ENCODE peak calls at places on chromosomes 6 and 20, in seven cellular contexts. One of them, this sample, is unnamed.

GRCh38 chr6:160348552-160349441 is 619 bp downstream of the SLC22A3 start:
- DNase-seq in GM23248: peak; percentile 27
- DNase-seq in C1 segment of cervical spinal cord: no peak
- DNase-seq in HCEC 1CT: no peak
- DNase-seq in NCI-H1105: peak; percentile 80
- DNase-seq in NCI-H1048: no peak
- DNase-seq in left ventricle myocardium superior: no peak
- DNase-seq in this sample: no peak

GRCh38 chr6:125104425-125104824 is 49.1 kb upstream of the TPD52L1 start:
- DNase-seq in left ventricle myocardium superior: no peak
- DNase-seq in HCEC 1CT: no peak
- DNase-seq in NCI-H1105: peak; percentile 8
- DNase-seq in NCI-H1048: no peak
- DNase-seq in GM23248: peak; percentile 79
- DNase-seq in C1 segment of cervical spinal cord: no peak
- DNase-seq in this sample: no peak

GRCh38 chr6:90444125-90444745 is 142.6 kb downstream of the MAP3K7 start:
- DNase-seq in C1 segment of cervical spinal cord: no peak
- DNase-seq in NCI-H1105: no peak
- DNase-seq in GM23248: no peak
- DNase-seq in left ventricle myocardium superior: no peak
- DNase-seq in HCEC 1CT: no peak
- DNase-seq in NCI-H1048: no peak
- DNase-seq in this sample: no peak

GRCh38 chr6:169789944-169790927 is 38.8 kb downstream of the ERMARD start:
- DNase-seq in HCEC 1CT: peak; percentile 67
- DNase-seq in NCI-H1105: peak; percentile 84
- DNase-seq in GM23248: peak; percentile 92
- DNase-seq in C1 segment of cervical spinal cord: peak; percentile 67
- DNase-seq in NCI-H1048: peak; percentile 56
- DNase-seq in left ventricle myocardium superior: peak; percentile 79
- DNase-seq in this sample: peak; percentile 56

GRCh38 chr6:16318538-16318937 is 80.2 kb downstream of the GMPR start:
- DNase-seq in GM23248: peak; percentile 97
- DNase-seq in C1 segment of cervical spinal cord: peak; percentile 21
- DNase-seq in HCEC 1CT: peak; percentile 80
- DNase-seq in NCI-H1105: no peak
- DNase-seq in NCI-H1048: no peak
- DNase-seq in left ventricle myocardium superior: no peak
- DNase-seq in this sample: no peak

GRCh38 chr6:16711551-16712249 is 49.6 kb downstream of the ATXN1 start:
- DNase-seq in GM23248: peak; percentile 27
- DNase-seq in NCI-H1105: no peak
- DNase-seq in left ventricle myocardium superior: no peak
- DNase-seq in NCI-H1048: no peak
- DNase-seq in HCEC 1CT: no peak
- DNase-seq in C1 segment of cervical spinal cord: no peak
- DNase-seq in this sample: peak; percentile 76

GRCh38 chr6:52534966-52535390 is 41.9 kb downstream of the TRAM2 start:
- DNase-seq in HCEC 1CT: no peak
- DNase-seq in C1 segment of cervical spinal cord: no peak
- DNase-seq in left ventricle myocardium superior: no peak
- DNase-seq in NCI-H1048: no peak
- DNase-seq in GM23248: no peak
- DNase-seq in NCI-H1105: no peak
- DNase-seq in this sample: no peak

GRCh38 chr20:57928181-57928967 is 218.6 kb upstream of the PMEPA1 start:
- DNase-seq in HCEC 1CT: no peak
- DNase-seq in NCI-H1105: no peak
- DNase-seq in GM23248: peak; percentile 88
- DNase-seq in left ventricle myocardium superior: no peak
- DNase-seq in NCI-H1048: no peak
- DNase-seq in C1 segment of cervical spinal cord: no peak
- DNase-seq in this sample: no peak

GRCh38 chr20:503048-503737 is 40.4 kb downstream of the CSNK2A1 start:
- DNase-seq in left ventricle myocardium superior: no peak
- DNase-seq in NCI-H1105: no peak
- DNase-seq in GM23248: no peak
- DNase-seq in HCEC 1CT: no peak
- DNase-seq in NCI-H1048: no peak
- DNase-seq in C1 segment of cervical spinal cord: no peak
- DNase-seq in this sample: no peak

GRCh38 chr6:53647437-53648094 is 18.0 kb downstream of the KLHL31 start:
- DNase-seq in GM23248: peak; percentile 22
- DNase-seq in left ventricle myocardium superior: no peak
- DNase-seq in NCI-H1048: no peak
- DNase-seq in C1 segment of cervical spinal cord: no peak
- DNase-seq in NCI-H1105: no peak
- DNase-seq in HCEC 1CT: peak; percentile 46
- DNase-seq in this sample: no peak

GRCh38 chr6:108948252-108948651 is 100.0 kb downstream of the ARMC2 start:
- DNase-seq in GM23248: peak; percentile 10
- DNase-seq in HCEC 1CT: no peak
- DNase-seq in NCI-H1105: no peak
- DNase-seq in NCI-H1048: no peak
- DNase-seq in left ventricle myocardium superior: peak; percentile 66
- DNase-seq in C1 segment of cervical spinal cord: no peak
- DNase-seq in this sample: no peak

GRCh38 chr6:56959938-56960337 is 5.0 kb downstream of the BEND6 start:
- DNase-seq in NCI-H1048: no peak
- DNase-seq in NCI-H1105: no peak
- DNase-seq in C1 segment of cervical spinal cord: no peak
- DNase-seq in left ventricle myocardium superior: no peak
- DNase-seq in HCEC 1CT: peak; percentile 82
- DNase-seq in GM23248: peak; percentile 86
- DNase-seq in this sample: no peak

GRCh38 chr20:58306421-58307261 is 2.9 kb upstream of the RAB22A start:
- DNase-seq in NCI-H1048: no peak
- DNase-seq in GM23248: peak; percentile 50
- DNase-seq in HCEC 1CT: no peak
- DNase-seq in C1 segment of cervical spinal cord: peak; percentile 16
- DNase-seq in NCI-H1105: no peak
- DNase-seq in left ventricle myocardium superior: peak; percentile 36
- DNase-seq in this sample: peak; percentile 23

GRCh38 chr6:38695933-38696332 is 7.0 kb downstream of the GLO1 start:
- DNase-seq in NCI-H1105: no peak
- DNase-seq in left ventricle myocardium superior: no peak
- DNase-seq in GM23248: no peak
- DNase-seq in NCI-H1048: no peak
- DNase-seq in HCEC 1CT: no peak
- DNase-seq in C1 segment of cervical spinal cord: no peak
- DNase-seq in this sample: no peak

GRCh38 chr6:31702421-31702818 is 704 bp downstream of the ABHD16A start:
- DNase-seq in C1 segment of cervical spinal cord: no peak
- DNase-seq in HCEC 1CT: no peak
- DNase-seq in left ventricle myocardium superior: no peak
- DNase-seq in NCI-H1048: no peak
- DNase-seq in NCI-H1105: no peak
- DNase-seq in GM23248: no peak
- DNase-seq in this sample: no peak

GRCh38 chr6:161434921-161435411 is 161.1 kb upstream of the AGPAT4 start:
- DNase-seq in C1 segment of cervical spinal cord: no peak
- DNase-seq in GM23248: peak; percentile 95
- DNase-seq in HCEC 1CT: peak; percentile 91
- DNase-seq in NCI-H1048: peak; percentile 35
- DNase-seq in left ventricle myocardium superior: no peak
- DNase-seq in NCI-H1105: no peak
- DNase-seq in this sample: no peak

GRCh38 chr6:7235712-7236311 is 77.2 kb downstream of the SSR1 start:
- DNase-seq in NCI-H1105: peak; percentile 37
- DNase-seq in left ventricle myocardium superior: no peak
- DNase-seq in NCI-H1048: no peak
- DNase-seq in GM23248: no peak
- DNase-seq in C1 segment of cervical spinal cord: no peak
- DNase-seq in HCEC 1CT: no peak
- DNase-seq in this sample: no peak

GRCh38 chr20:59371429-59371828 is 71.0 kb downstream of the EDN3 start:
- DNase-seq in C1 segment of cervical spinal cord: no peak
- DNase-seq in HCEC 1CT: no peak
- DNase-seq in GM23248: no peak
- DNase-seq in NCI-H1048: no peak
- DNase-seq in left ventricle myocardium superior: no peak
- DNase-seq in NCI-H1105: no peak
- DNase-seq in this sample: no peak

GRCh38 chr6:30150671-30151395 is 10.2 kb downstream of the TRIM10 start:
- DNase-seq in left ventricle myocardium superior: no peak
- DNase-seq in GM23248: peak; percentile 30
- DNase-seq in NCI-H1105: no peak
- DNase-seq in NCI-H1048: no peak
- DNase-seq in C1 segment of cervical spinal cord: no peak
- DNase-seq in HCEC 1CT: peak; percentile 6
- DNase-seq in this sample: no peak

GRCh38 chr20:8242066-8242465 is 110.0 kb downstream of the PLCB1 start:
- DNase-seq in NCI-H1105: no peak
- DNase-seq in left ventricle myocardium superior: no peak
- DNase-seq in NCI-H1048: no peak
- DNase-seq in HCEC 1CT: no peak
- DNase-seq in C1 segment of cervical spinal cord: no peak
- DNase-seq in GM23248: peak; percentile 10
- DNase-seq in this sample: no peak

GRCh38 chr6:143528164-143528811 is 16.8 kb upstream of the FUCA2 start:
- DNase-seq in NCI-H1105: no peak
- DNase-seq in HCEC 1CT: no peak
- DNase-seq in left ventricle myocardium superior: no peak
- DNase-seq in NCI-H1048: no peak
- DNase-seq in GM23248: no peak
- DNase-seq in C1 segment of cervical spinal cord: no peak
- DNase-seq in this sample: no peak

GRCh38 chr6:159833556-159833955 is 33.5 kb downstream of the PNLDC1 start:
- DNase-seq in left ventricle myocardium superior: no peak
- DNase-seq in GM23248: peak; percentile 59
- DNase-seq in C1 segment of cervical spinal cord: no peak
- DNase-seq in HCEC 1CT: peak; percentile 49
- DNase-seq in NCI-H1048: no peak
- DNase-seq in NCI-H1105: no peak
- DNase-seq in this sample: no peak

GRCh38 chr6:25344827-25345226 is 65.7 kb downstream of the CARMIL1 start:
- DNase-seq in C1 segment of cervical spinal cord: no peak
- DNase-seq in NCI-H1105: no peak
- DNase-seq in left ventricle myocardium superior: no peak
- DNase-seq in HCEC 1CT: no peak
- DNase-seq in GM23248: no peak
- DNase-seq in NCI-H1048: no peak
- DNase-seq in this sample: no peak

GRCh38 chr6:49849121-49849907 is 17.0 kb downstream of the CRISP1 start:
- DNase-seq in C1 segment of cervical spinal cord: no peak
- DNase-seq in left ventricle myocardium superior: no peak
- DNase-seq in NCI-H1105: peak; percentile 51
- DNase-seq in GM23248: peak; percentile 70
- DNase-seq in NCI-H1048: peak; percentile 2
- DNase-seq in HCEC 1CT: peak; percentile 45
- DNase-seq in this sample: no peak

GRCh38 chr6:5751525-5752252 is 255.0 kb downstream of the NRN1 start:
- DNase-seq in GM23248: peak; percentile 60
- DNase-seq in C1 segment of cervical spinal cord: no peak
- DNase-seq in NCI-H1048: no peak
- DNase-seq in HCEC 1CT: no peak
- DNase-seq in left ventricle myocardium superior: no peak
- DNase-seq in NCI-H1105: no peak
- DNase-seq in this sample: peak; percentile 49

GRCh38 chr6:55675936-55676335 is 96.9 kb upstream of the HMGCLL1 start:
- DNase-seq in C1 segment of cervical spinal cord: no peak
- DNase-seq in left ventricle myocardium superior: no peak
- DNase-seq in HCEC 1CT: peak; percentile 12
- DNase-seq in GM23248: no peak
- DNase-seq in NCI-H1048: no peak
- DNase-seq in NCI-H1105: no peak
- DNase-seq in this sample: no peak

GRCh38 chr6:3723966-3724365 is 27.5 kb downstream of the PXDC1 start:
- DNase-seq in GM23248: no peak
- DNase-seq in C1 segment of cervical spinal cord: no peak
- DNase-seq in left ventricle myocardium superior: no peak
- DNase-seq in NCI-H1048: no peak
- DNase-seq in HCEC 1CT: no peak
- DNase-seq in NCI-H1105: no peak
- DNase-seq in this sample: peak; percentile 80

GRCh38 chr20:45343445-45343866 is 4.8 kb downstream of the SDC4 start:
- DNase-seq in NCI-H1048: no peak
- DNase-seq in NCI-H1105: no peak
- DNase-seq in HCEC 1CT: no peak
- DNase-seq in C1 segment of cervical spinal cord: no peak
- DNase-seq in GM23248: no peak
- DNase-seq in left ventricle myocardium superior: no peak
- DNase-seq in this sample: no peak

GRCh38 chr20:57392512-57393271 is 1.5 kb downstream of the RBM38 start:
- DNase-seq in NCI-H1105: no peak
- DNase-seq in left ventricle myocardium superior: peak; percentile 82
- DNase-seq in HCEC 1CT: no peak
- DNase-seq in C1 segment of cervical spinal cord: no peak
- DNase-seq in NCI-H1048: no peak
- DNase-seq in GM23248: no peak
- DNase-seq in this sample: peak; percentile 34

GRCh38 chr20:25584905-25585704 is at the start of gene NINL:
- DNase-seq in NCI-H1105: peak; percentile 66
- DNase-seq in NCI-H1048: peak; percentile 56
- DNase-seq in HCEC 1CT: peak; percentile 50
- DNase-seq in C1 segment of cervical spinal cord: peak; percentile 7
- DNase-seq in GM23248: peak; percentile 81
- DNase-seq in left ventricle myocardium superior: peak; percentile 78
- DNase-seq in this sample: no peak

GRCh38 chr20:7392551-7392950 is 547.7 kb downstream of the HAO1 start:
- DNase-seq in NCI-H1105: no peak
- DNase-seq in HCEC 1CT: peak; percentile 47
- DNase-seq in C1 segment of cervical spinal cord: no peak
- DNase-seq in NCI-H1048: no peak
- DNase-seq in GM23248: peak; percentile 27
- DNase-seq in left ventricle myocardium superior: no peak
- DNase-seq in this sample: no peak

GRCh38 chr6:52975580-52975979 is 19.5 kb downstream of the GSTA4 start:
- DNase-seq in HCEC 1CT: peak; percentile 53
- DNase-seq in GM23248: peak; percentile 27
- DNase-seq in NCI-H1048: no peak
- DNase-seq in C1 segment of cervical spinal cord: no peak
- DNase-seq in NCI-H1105: no peak
- DNase-seq in left ventricle myocardium superior: no peak
- DNase-seq in this sample: no peak

This sample was measured in lower leg skin.